ENCODE peak calls at places on chromosomes 16 and 17, in nine cellular contexts. K is esophagus muscularis mucosa, A is mucosa of descending colon, G is AG04450, D is colonic mucosa, E is suprapubic skin, N is Peyer's patch, O is A549, H is GM23338. P is an unnamed sample.
A peak's percentile ranks its signal among the peaks of the same experiment; 100 is the strongest.

GRCh38 chr16:75527825-75528299 is 8.0 kb downstream of the CHST5 start:
- DNase-seq in K (no peak), A (peak; percentile 63), G (no peak), D (peak; percentile 60), E (no peak), N (no peak), O (no peak), H (no peak), P (no peak)

GRCh38 chr17:13940858-13941665 is 128.2 kb upstream of the COX10 start:
- DNase-seq in K (no peak), A (no peak), G (no peak), D (no peak), E (no peak), N (no peak), O (peak; percentile 78), H (peak; percentile 34), P (no peak)

GRCh38 chr16:79658301-79659001 is 57.9 kb upstream of the MAF start:
- DNase-seq in K (no peak), A (no peak), G (peak; percentile 26), D (no peak), E (no peak), N (no peak), O (peak; percentile 46), H (no peak), P (no peak)

GRCh38 chr16:12095275-12096161 is 119.0 kb downstream of the SNX29 start:
- DNase-seq in K (no peak), A (peak; percentile 72), G (peak; percentile 30), D (peak; percentile 66), E (peak; percentile 80), N (peak; percentile 76), O (peak; percentile 41), H (peak; percentile 83), P (peak; percentile 65)

GRCh38 chr16:83328936-83329335 is 478.8 kb upstream of the HSBP1 start:
- DNase-seq in K (no peak), A (no peak), G (no peak), D (no peak), E (no peak), N (no peak), O (no peak), H (no peak), P (no peak)

GRCh38 chr16:12467418-12468210 is 336.1 kb downstream of the CPPED1 start:
- DNase-seq in K (no peak), A (no peak), G (no peak), D (no peak), E (no peak), N (no peak), O (no peak), H (no peak), P (no peak)

GRCh38 chr17:45353047-45353446 is 36.2 kb upstream of the MAP3K14 start:
- DNase-seq in K (no peak), A (no peak), G (no peak), D (no peak), E (peak; percentile 26), N (no peak), O (no peak), H (no peak), P (no peak)

GRCh38 chr16:83227336-83227735 is 580.4 kb upstream of the HSBP1 start:
- DNase-seq in K (no peak), A (no peak), G (no peak), D (no peak), E (no peak), N (no peak), O (no peak), H (no peak), P (no peak)

GRCh38 chr17:67221062-67221998 is 23.7 kb downstream of the HELZ start:
- DNase-seq in K (no peak), A (no peak), G (no peak), D (no peak), E (no peak), N (no peak), O (peak; percentile 69), H (peak; percentile 54), P (peak; percentile 42)

GRCh38 chr17:17129466-17129865 is 76.7 kb downstream of the PLD6 start:
- DNase-seq in K (no peak), A (no peak), G (no peak), D (no peak), E (no peak), N (no peak), O (no peak), H (no peak), P (no peak)

GRCh38 chr16:84582958-84583516 is 34.8 kb downstream of the COTL1 start:
- DNase-seq in K (no peak), A (no peak), G (peak; percentile 45), D (no peak), E (no peak), N (no peak), O (peak; percentile 48), H (no peak), P (no peak)

GRCh38 chr17:72097144-72097543 is 23.7 kb upstream of the SOX9 start:
- DNase-seq in K (no peak), A (no peak), G (no peak), D (no peak), E (peak; percentile 52), N (no peak), O (no peak), H (no peak), P (no peak)

GRCh38 chr17:63041722-63042121 is 75.7 kb downstream of the TANC2 start:
- DNase-seq in K (no peak), A (no peak), G (no peak), D (no peak), E (no peak), N (no peak), O (no peak), H (no peak), P (no peak)

DNA sequence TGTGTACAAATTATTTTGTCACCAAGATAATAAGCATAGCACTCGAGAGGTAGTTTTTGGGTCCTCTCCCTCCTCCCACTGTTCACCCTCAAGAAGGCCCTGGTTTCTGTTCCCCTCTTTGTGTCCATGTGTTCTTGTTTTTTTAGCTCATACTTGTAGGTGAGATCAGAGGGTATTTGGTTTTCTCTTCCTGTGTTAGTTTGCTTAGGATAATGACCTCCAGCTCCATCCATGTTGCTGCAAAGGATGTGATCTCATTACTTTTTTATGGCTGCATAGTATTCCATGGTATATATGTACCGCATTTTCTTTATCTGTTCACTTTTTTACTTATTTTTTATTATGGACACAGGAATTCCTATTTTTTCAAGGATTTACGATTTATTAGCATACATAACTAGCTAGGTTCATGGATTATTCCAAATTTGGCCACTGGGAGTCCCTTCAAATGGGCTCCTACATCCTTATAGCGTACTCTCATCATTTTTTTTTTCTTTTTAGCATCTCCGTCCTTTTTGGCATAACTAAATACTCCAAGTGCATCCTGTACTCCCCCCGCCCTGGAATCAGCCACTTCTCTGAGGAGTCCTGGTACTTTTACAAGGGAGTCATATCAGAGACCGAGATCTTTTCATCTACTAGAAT is 7.3 kb downstream of the TADA2A start:
- DNase-seq in K (no peak), A (no peak), G (no peak), D (no peak), E (no peak), N (no peak), O (peak; percentile 35), H (peak; percentile 12), P (no peak)
- TF ChIP-seq CTCF in K (no peak), A (no peak), G (peak; percentile 42), D (no peak), E (no peak), N (no peak), O (peak; percentile 28), H (peak; percentile 26), P (no peak)

GRCh38 chr17:54899721-54900456 is 763 bp upstream of the TOM1L1 start:
- DNase-seq in K (no peak), A (no peak), G (no peak), D (peak; percentile 18), E (no peak), N (no peak), O (no peak), H (peak; percentile 70), P (no peak)

GRCh38 chr17:54902017-54902416 is 1.4 kb downstream of the TOM1L1 start:
- DNase-seq in K (no peak), A (no peak), G (no peak), D (no peak), E (no peak), N (no peak), O (no peak), H (no peak), P (no peak)

GRCh38 chr17:54899201-54899600 is 1.5 kb upstream of the TOM1L1 start:
- DNase-seq in K (no peak), A (no peak), G (no peak), D (no peak), E (no peak), N (no peak), O (no peak), H (no peak), P (no peak)

GRCh38 chr17:54901230-54901847 is 687 bp downstream of the TOM1L1 start:
- DNase-seq in K (no peak), A (peak; percentile 28), G (no peak), D (peak; percentile 48), E (no peak), N (no peak), O (peak; percentile 83), H (peak; percentile 6), P (no peak)

GRCh38 chr17:54900457-54901229 is at the start of gene TOM1L1:
- DNase-seq in K (no peak), A (peak; percentile 92), G (peak; percentile 16), D (peak; percentile 87), E (peak; percentile 80), N (peak; percentile 93), O (peak; percentile 85), H (peak; percentile 94), P (peak; percentile 53)
- TF ChIP-seq CTCF in K (peak; percentile 12), A (no peak), G (peak; percentile 18), D (peak; percentile 20), E (peak; percentile 17), N (no peak), O (no peak), H (no peak), P (no peak)

DNA sequence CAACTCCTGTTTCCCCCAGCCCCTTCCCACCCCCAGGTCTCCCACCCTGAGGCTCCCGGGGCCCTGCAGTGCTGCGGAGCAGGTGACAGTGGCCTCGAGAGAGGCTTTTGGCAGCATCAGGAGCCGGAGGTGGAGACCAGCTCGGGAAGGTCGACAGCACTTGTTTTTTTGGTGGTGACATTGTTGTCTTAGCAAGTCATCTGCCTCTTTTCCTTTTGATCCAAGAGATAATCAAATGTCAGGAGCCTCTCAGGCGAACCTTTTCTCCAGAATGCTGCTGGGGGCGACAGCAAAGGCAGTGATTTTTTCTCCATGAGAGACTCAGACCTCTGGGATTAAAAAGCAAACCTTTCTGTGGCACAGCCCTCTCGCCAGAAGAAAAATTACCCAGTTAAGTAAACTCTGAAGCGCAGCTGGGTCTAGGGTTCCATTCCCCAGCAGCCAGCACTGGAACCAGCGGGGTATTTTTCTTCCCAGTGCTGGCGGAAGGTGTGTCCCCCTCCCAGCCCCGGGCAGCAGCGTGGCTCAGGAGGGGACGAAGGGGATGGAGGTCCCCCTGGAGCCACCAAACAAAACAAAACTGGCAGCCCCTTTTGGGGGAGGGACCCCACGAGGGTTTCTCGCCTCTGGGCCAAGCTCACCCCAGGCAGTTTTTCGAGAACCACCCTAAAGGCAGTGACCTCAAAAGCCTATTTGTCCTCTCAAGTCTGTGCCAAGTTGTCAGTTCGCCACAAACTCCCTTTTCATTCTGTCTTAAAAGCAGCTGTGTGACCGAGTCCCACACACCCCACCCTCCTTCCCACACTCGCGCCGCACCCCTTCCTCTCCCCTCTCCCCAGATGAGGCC is 37.1 kb downstream of the GRIN2C start:
- DNase-seq in K (no peak), A (no peak), G (no peak), D (no peak), E (no peak), N (no peak), O (no peak), H (no peak), P (peak; percentile 42)
- TF ChIP-seq CTCF in K (no peak), A (no peak), G (no peak), D (no peak), E (no peak), N (no peak), O (no peak), H (no peak), P (no peak)

GRCh38 chr16:86093801-86094750 is 195.1 kb downstream of the IRF8 start:
- DNase-seq in K (no peak), A (peak; percentile 15), G (no peak), D (no peak), E (peak; percentile 72), N (peak; percentile 37), O (no peak), H (no peak), P (no peak)
- TF ChIP-seq CTCF in K (peak; percentile 22), A (no peak), G (no peak), D (no peak), E (no peak), N (no peak), O (no peak), H (peak; percentile 42), P (no peak)